ENCODE peak calls at places on chromosomes 6 and 20, in eight cellular contexts. One of them, this sample, is unnamed. For H3K9me3, the result is how much of the 10 kb centered on the place peaks cover.

GRCh38 chr20:51640743-51641142 is 98.2 kb upstream of the NFATC2 start:
- DNase-seq in CD4-positive, alpha-beta T cell: no peak
- DNase-seq in H9: no peak
- DNase-seq in fibroblast of lung: peak
- DNase-seq in spleen: no peak
- DNase-seq in mammary epithelial cell: no peak
- DNase-seq in GM23248: no peak
- DNase-seq in CD8-positive, alpha-beta memory T cell: no peak
- DNase-seq in this sample: no peak

GRCh38 chr6:143514996-143515760 is 3.7 kb upstream of the FUCA2 start:
- DNase-seq in CD8-positive, alpha-beta memory T cell: no peak
- DNase-seq in H9: no peak
- DNase-seq in CD4-positive, alpha-beta T cell: no peak
- DNase-seq in spleen: no peak
- DNase-seq in fibroblast of lung: peak
- DNase-seq in mammary epithelial cell: no peak
- DNase-seq in GM23248: peak
- DNase-seq in this sample: no peak

GRCh38 chr6:45835725-45836437 is 179.8 kb downstream of the CLIC5 start:
- DNase-seq in GM23248: peak
- DNase-seq in CD4-positive, alpha-beta T cell: no peak
- DNase-seq in H9: no peak
- DNase-seq in fibroblast of lung: peak
- DNase-seq in CD8-positive, alpha-beta memory T cell: no peak
- DNase-seq in spleen: no peak
- DNase-seq in mammary epithelial cell: peak
- DNase-seq in this sample: no peak

GRCh38 chr20:10780901-10781300 is 107.1 kb upstream of the JAG1 start:
- DNase-seq in H9: no peak
- DNase-seq in mammary epithelial cell: no peak
- DNase-seq in fibroblast of lung: no peak
- DNase-seq in GM23248: no peak
- DNase-seq in CD8-positive, alpha-beta memory T cell: no peak
- DNase-seq in CD4-positive, alpha-beta T cell: no peak
- DNase-seq in spleen: no peak
- DNase-seq in this sample: no peak

GRCh38 chr6:149445573-149445972 is 39.2 kb downstream of the ZC3H12D start:
- DNase-seq in CD4-positive, alpha-beta T cell: no peak
- DNase-seq in mammary epithelial cell: no peak
- DNase-seq in CD8-positive, alpha-beta memory T cell: no peak
- DNase-seq in H9: no peak
- DNase-seq in spleen: peak
- DNase-seq in fibroblast of lung: no peak
- DNase-seq in GM23248: no peak
- DNase-seq in this sample: no peak

GRCh38 chr6:39464067-39464466 is 141.6 kb upstream of the KCNK16 start:
- DNase-seq in H9: no peak
- DNase-seq in CD8-positive, alpha-beta memory T cell: no peak
- DNase-seq in CD4-positive, alpha-beta T cell: no peak
- DNase-seq in spleen: no peak
- DNase-seq in mammary epithelial cell: no peak
- DNase-seq in GM23248: no peak
- DNase-seq in fibroblast of lung: no peak
- DNase-seq in this sample: no peak

GRCh38 chr6:13614126-13614925 is 809 bp upstream of the NOL7 start:
- DNase-seq in CD8-positive, alpha-beta memory T cell: no peak
- DNase-seq in mammary epithelial cell: no peak
- DNase-seq in H9: no peak
- DNase-seq in GM23248: peak
- DNase-seq in fibroblast of lung: peak
- DNase-seq in CD4-positive, alpha-beta T cell: no peak
- DNase-seq in spleen: peak
- DNase-seq in this sample: peak

GRCh38 chr20:31845300-31845863 is at the start of gene FOXS1:
- DNase-seq in mammary epithelial cell: no peak
- DNase-seq in H9: peak
- DNase-seq in fibroblast of lung: no peak
- DNase-seq in GM23248: no peak
- DNase-seq in spleen: no peak
- DNase-seq in CD4-positive, alpha-beta T cell: no peak
- DNase-seq in CD8-positive, alpha-beta memory T cell: no peak
- DNase-seq in this sample: no peak

GRCh38 chr6:53682654-53683053 is 17.1 kb upstream of the KLHL31 start:
- DNase-seq in CD8-positive, alpha-beta memory T cell: no peak
- DNase-seq in GM23248: no peak
- DNase-seq in CD4-positive, alpha-beta T cell: no peak
- DNase-seq in mammary epithelial cell: no peak
- DNase-seq in spleen: no peak
- DNase-seq in H9: no peak
- DNase-seq in fibroblast of lung: no peak
- DNase-seq in this sample: no peak

DNA sequence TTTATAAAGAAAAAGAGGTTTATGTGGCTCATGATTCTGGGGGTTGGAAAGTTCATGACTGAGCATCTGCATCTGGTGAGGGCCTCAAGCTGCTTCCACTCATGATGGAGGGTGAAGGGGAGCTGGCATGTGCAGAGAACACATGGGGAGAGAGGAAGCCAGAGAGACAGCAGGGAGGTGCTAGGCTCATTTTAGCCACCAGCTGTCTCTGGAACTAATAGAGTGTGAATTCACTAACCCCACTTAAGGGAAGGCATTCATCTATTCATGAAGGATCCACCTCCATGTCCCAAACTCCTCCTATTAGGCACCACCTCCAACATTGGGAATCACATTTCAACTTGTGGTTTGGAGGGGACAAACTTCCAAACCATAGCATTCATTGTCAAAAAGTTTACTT is 137.3 kb upstream of the PMEPA1 start:
- DNase-seq in H9: no peak
- DNase-seq in spleen: no peak
- DNase-seq in CD8-positive, alpha-beta memory T cell: no peak
- DNase-seq in CD4-positive, alpha-beta T cell: no peak
- DNase-seq in fibroblast of lung: peak
- DNase-seq in GM23248: no peak
- DNase-seq in mammary epithelial cell: no peak
- DNase-seq in this sample: no peak
- H3K9me3 ChIP-seq in H9: under half
- H3K9me3 ChIP-seq in spleen: under half
- H3K9me3 ChIP-seq in CD8-positive, alpha-beta memory T cell: under half
- H3K9me3 ChIP-seq in CD4-positive, alpha-beta T cell: under half
- H3K9me3 ChIP-seq in fibroblast of lung: under half
- H3K9me3 ChIP-seq in GM23248: under half
- H3K9me3 ChIP-seq in mammary epithelial cell: under half
- H3K9me3 ChIP-seq in this sample: under half

GRCh38 chr6:140178550-140179334 is 804.3 kb upstream of the CITED2 start:
- DNase-seq in CD8-positive, alpha-beta memory T cell: no peak
- DNase-seq in mammary epithelial cell: peak
- DNase-seq in H9: no peak
- DNase-seq in CD4-positive, alpha-beta T cell: no peak
- DNase-seq in fibroblast of lung: peak
- DNase-seq in GM23248: peak
- DNase-seq in spleen: no peak
- DNase-seq in this sample: no peak
- H3K9me3 ChIP-seq in CD8-positive, alpha-beta memory T cell: under half
- H3K9me3 ChIP-seq in mammary epithelial cell: under half
- H3K9me3 ChIP-seq in H9: under half
- H3K9me3 ChIP-seq in CD4-positive, alpha-beta T cell: under half
- H3K9me3 ChIP-seq in fibroblast of lung: under half
- H3K9me3 ChIP-seq in GM23248: under half
- H3K9me3 ChIP-seq in spleen: under half
- H3K9me3 ChIP-seq in this sample: under half

DNA sequence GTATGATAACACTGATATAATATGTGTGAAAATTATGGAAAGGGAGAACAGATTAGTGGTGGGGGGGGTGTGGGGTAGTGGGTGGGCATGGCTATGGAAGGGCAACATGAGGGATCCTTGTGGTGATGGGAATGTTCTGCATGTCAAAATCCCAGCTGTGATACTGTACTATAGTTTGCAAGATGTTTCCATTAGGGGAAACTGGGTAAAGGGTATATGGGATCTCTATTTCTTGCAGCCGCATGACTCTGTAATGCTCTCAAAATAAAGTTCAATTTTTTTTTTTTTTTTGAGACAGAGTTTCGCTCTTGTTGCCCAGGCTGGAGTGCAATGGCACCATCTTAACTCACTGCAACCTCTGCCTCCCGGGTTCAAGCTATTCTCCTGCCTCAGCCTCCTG is 14.3 kb downstream of the ZBTB2 start:
- DNase-seq in spleen: no peak
- DNase-seq in CD4-positive, alpha-beta T cell: no peak
- DNase-seq in CD8-positive, alpha-beta memory T cell: no peak
- DNase-seq in mammary epithelial cell: no peak
- DNase-seq in fibroblast of lung: no peak
- DNase-seq in GM23248: no peak
- DNase-seq in H9: no peak
- DNase-seq in this sample: no peak
- H3K9me3 ChIP-seq in spleen: under half
- H3K9me3 ChIP-seq in CD4-positive, alpha-beta T cell: under half
- H3K9me3 ChIP-seq in CD8-positive, alpha-beta memory T cell: under half
- H3K9me3 ChIP-seq in mammary epithelial cell: under half
- H3K9me3 ChIP-seq in fibroblast of lung: under half
- H3K9me3 ChIP-seq in GM23248: under half
- H3K9me3 ChIP-seq in H9: under half
- H3K9me3 ChIP-seq in this sample: under half

DNA sequence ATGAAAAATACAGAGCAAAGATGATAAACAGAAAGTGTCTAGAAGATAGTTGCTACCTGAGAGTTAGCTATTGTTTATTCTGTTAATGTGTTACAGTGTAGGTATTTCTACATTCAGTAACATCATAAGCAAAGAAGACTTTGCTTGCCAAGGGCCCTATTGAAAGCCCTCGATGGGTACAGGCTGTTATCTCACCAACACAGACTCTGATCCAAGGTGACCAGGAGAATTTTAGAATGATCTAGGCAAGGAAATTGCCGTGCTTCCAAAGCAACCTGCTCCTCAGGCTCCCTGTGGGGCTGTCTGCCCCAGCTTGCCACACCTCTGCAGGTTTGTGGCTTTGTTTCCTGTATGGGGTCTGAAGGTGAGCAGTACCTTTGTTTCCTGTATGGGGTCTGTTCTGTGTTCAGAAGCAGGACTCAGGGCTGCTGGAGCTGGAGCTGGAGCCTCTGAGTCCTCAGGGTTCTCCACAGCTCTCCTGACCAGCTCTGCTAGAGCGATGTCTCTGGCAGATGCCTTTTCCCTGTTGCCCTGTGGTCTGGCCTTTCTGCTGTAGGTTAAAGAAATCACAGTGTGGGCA is 32.5 kb downstream of the PHACTR3 start:
- DNase-seq in CD4-positive, alpha-beta T cell: no peak
- DNase-seq in CD8-positive, alpha-beta memory T cell: no peak
- DNase-seq in fibroblast of lung: no peak
- DNase-seq in mammary epithelial cell: no peak
- DNase-seq in spleen: no peak
- DNase-seq in H9: no peak
- DNase-seq in GM23248: no peak
- DNase-seq in this sample: no peak
- H3K9me3 ChIP-seq in CD4-positive, alpha-beta T cell: under half
- H3K9me3 ChIP-seq in CD8-positive, alpha-beta memory T cell: under half
- H3K9me3 ChIP-seq in fibroblast of lung: under half
- H3K9me3 ChIP-seq in mammary epithelial cell: under half
- H3K9me3 ChIP-seq in spleen: under half
- H3K9me3 ChIP-seq in H9: under half
- H3K9me3 ChIP-seq in GM23248: under half
- H3K9me3 ChIP-seq in this sample: under half

GRCh38 chr6:158344534-158344933 is 32.3 kb downstream of the TULP4 start:
- DNase-seq in CD4-positive, alpha-beta T cell: no peak
- DNase-seq in CD8-positive, alpha-beta memory T cell: no peak
- DNase-seq in spleen: no peak
- DNase-seq in GM23248: no peak
- DNase-seq in H9: no peak
- DNase-seq in mammary epithelial cell: no peak
- DNase-seq in fibroblast of lung: no peak
- DNase-seq in this sample: no peak
- H3K9me3 ChIP-seq in CD4-positive, alpha-beta T cell: under half
- H3K9me3 ChIP-seq in CD8-positive, alpha-beta memory T cell: under half
- H3K9me3 ChIP-seq in spleen: under half
- H3K9me3 ChIP-seq in GM23248: under half
- H3K9me3 ChIP-seq in H9: under half
- H3K9me3 ChIP-seq in mammary epithelial cell: under half
- H3K9me3 ChIP-seq in fibroblast of lung: under half
- H3K9me3 ChIP-seq in this sample: under half

This sample was measured in T-helper 17 cell.